ENCODE peak calls at places on chromosomes 16 and 17, in seven cellular contexts. P is HepG2, O is HCT116, K is testis, W is AG10803, L is endothelial cell of umbilical vein, F is tibial nerve. I is an unnamed sample.
A peak's percentile ranks its signal among the peaks of the same experiment; 100 is the strongest.

GRCh38 chr16:17556276-17557052 is 85.7 kb upstream of the XYLT1 start:
- DNase-seq in F (no peak), W (peak; percentile 25), P (peak; percentile 49), K (no peak), O (peak; percentile 34), L (no peak), I (no peak)

GRCh38 chr17:42110301-42111264 is 1.9 kb downstream of the DHX58 start:
- DNase-seq in O (no peak), L (no peak), K (no peak), P (no peak), W (no peak), F (no peak), I (no peak)

GRCh38 chr17:72121164-72122001 is 563 bp downstream of the SOX9 start:
- DNase-seq in W (peak; percentile 50), L (no peak), P (no peak), O (no peak), F (no peak), K (no peak), I (no peak)

GRCh38 chr16:87047221-87048037 is 269.8 kb downstream of the C16orf95 start:
- DNase-seq in K (no peak), O (no peak), L (peak; percentile 44), F (no peak), P (no peak), W (no peak), I (no peak)

GRCh38 chr16:53872248-53873221 is 168.6 kb downstream of the FTO start:
- DNase-seq in W (peak; percentile 91), L (no peak), K (no peak), O (no peak), F (no peak), P (no peak), I (no peak)

GRCh38 chr16:20242568-20243240 is 84.6 kb downstream of the GP2 start:
- DNase-seq in L (no peak), K (no peak), P (no peak), O (no peak), F (no peak), W (no peak), I (no peak)

GRCh38 chr17:35596530-35597233 is 9.6 kb downstream of the AP2B1 start:
- DNase-seq in P (no peak), W (no peak), L (no peak), K (peak; percentile 29), F (no peak), O (no peak), I (no peak)

GRCh38 chr17:74523308-74523707 is 8.0 kb downstream of the CD300LB start:
- DNase-seq in F (no peak), L (no peak), W (no peak), O (no peak), P (no peak), K (no peak), I (no peak)

GRCh38 chr17:35765731-35766488 is 5.2 kb downstream of the C17orf50 start:
- DNase-seq in W (no peak), P (no peak), O (no peak), F (no peak), K (no peak), L (no peak), I (no peak)

GRCh38 chr17:49360796-49361128 is 1.3 kb downstream of the ZNF652 start:
- DNase-seq in K (no peak), F (no peak), P (no peak), L (no peak), O (no peak), W (no peak), I (no peak)
- H3K4me3 ChIP-seq in K (peak overlapping the region; percentile 99), F (peak overlapping the region; percentile 86), P (peak overlapping the region; percentile 96), L (peak overlapping the region; percentile 75), O (peak overlapping the region; percentile 86), W (peak overlapping the region; percentile 89), I (peak overlapping the region; percentile 84)

DNA sequence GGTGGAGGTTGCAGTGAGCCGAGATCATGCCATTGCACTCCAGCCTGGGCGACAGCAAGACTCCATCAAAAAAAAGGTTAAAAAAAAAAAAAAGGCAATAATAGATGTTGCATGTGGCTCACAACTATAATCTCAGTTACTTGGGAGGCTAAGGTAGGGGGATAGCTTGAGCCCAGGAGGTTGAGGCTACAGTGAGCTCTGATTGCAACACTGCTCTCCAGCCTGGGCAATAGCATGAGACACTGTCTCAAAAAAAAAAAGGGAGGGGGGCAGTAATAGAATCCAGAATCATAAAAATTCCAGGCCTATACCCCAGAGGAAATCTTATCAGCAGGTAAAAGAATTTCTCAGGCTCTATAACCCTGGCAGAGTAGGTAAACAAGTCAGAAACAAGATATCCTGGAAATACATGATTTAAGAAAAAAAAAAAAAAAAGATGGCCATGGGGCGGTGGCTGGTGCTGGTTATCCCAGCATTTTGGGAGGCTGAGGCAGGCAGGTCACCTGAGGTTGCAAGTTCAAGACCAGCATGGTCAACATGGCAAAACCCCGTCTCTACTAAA is 12.9 kb downstream of the SPAG9 start:
- DNase-seq in W (no peak), O (no peak), L (no peak), K (no peak), P (no peak), F (no peak), I (no peak)
- TF ChIP-seq CTCF in W (no peak), O (no peak), L (no peak), K (no peak), P (no peak), F (no peak), I (no peak)

GRCh38 chr17:44345497-44346026 is 460 bp downstream of the GRN start:
- DNase-seq in K (peak; percentile 60), L (peak; percentile 70), F (peak; percentile 43), W (peak; percentile 61), O (peak; percentile 57), P (peak; percentile 79), I (no peak)
- H3K4me3 ChIP-seq in K (peak overlapping the region; percentile 75), L (peak overlapping the region; percentile 62), F (peak overlapping the region; percentile 60), W (peak overlapping the region; percentile 97), O (peak overlapping the region; percentile 97), P (peak overlapping the region; percentile 86), I (peak overlapping the region; percentile 96)

GRCh38 chr16:3179651-3180050 is 8.4 kb upstream of the OR1F1 start:
- DNase-seq in O (no peak), F (no peak), W (no peak), P (no peak), L (no peak), K (no peak), I (no peak)

GRCh38 chr16:3180445-3180878 is 7.5 kb upstream of the OR1F1 start:
- DNase-seq in L (no peak), K (no peak), P (no peak), F (no peak), O (no peak), W (no peak), I (no peak)

GRCh38 chr16:3183445-3184139 is 4.4 kb upstream of the OR1F1 start:
- DNase-seq in P (no peak), O (no peak), K (no peak), F (no peak), W (no peak), L (no peak), I (no peak)

GRCh38 chr16:3186946-3187690 is 886 bp upstream of the OR1F1 start:
- DNase-seq in L (no peak), W (no peak), O (no peak), F (no peak), K (no peak), P (no peak), I (no peak)

GRCh38 chr16:3182608-3183444 is 5.2 kb upstream of the OR1F1 start:
- DNase-seq in O (no peak), L (peak; percentile 45), P (peak; percentile 70), K (no peak), F (no peak), W (peak; percentile 46), I (no peak)
- TF ChIP-seq CTCF in O (no peak), L (peak; percentile 51), P (peak; percentile 10), K (no peak), F (no peak), W (peak; percentile 26), I (peak; percentile 41)

GRCh38 chr17:16446338-16446983 is 31.1 kb downstream of the TRPV2 start:
- DNase-seq in F (no peak), P (no peak), O (no peak), W (no peak), L (no peak), K (no peak), I (no peak)
- H3K4me3 ChIP-seq in F (no peak overlapping the region), P (no peak overlapping the region), O (no peak overlapping the region), W (no peak overlapping the region), L (no peak overlapping the region), K (no peak overlapping the region), I (no peak overlapping the region)

GRCh38 chr16:46689492-46690280 is at the start of gene ORC6:
- DNase-seq in K (peak; percentile 100), L (peak; percentile 80), P (peak; percentile 97), W (peak; percentile 95), F (peak; percentile 99), O (peak; percentile 91), I (peak; percentile 37)

GRCh38 chr16:46687486-46687885 is 1.5 kb downstream of the VPS35 start:
- DNase-seq in P (no peak), L (no peak), F (no peak), O (no peak), W (no peak), K (no peak), I (no peak)

GRCh38 chr16:46686815-46687473 is 2.0 kb downstream of the VPS35 start:
- DNase-seq in W (no peak), L (no peak), F (no peak), P (no peak), K (no peak), O (no peak), I (no peak)

GRCh38 chr16:46688657-46689491 is at the start of gene VPS35:
- DNase-seq in W (peak; percentile 98), K (peak; percentile 100), L (peak; percentile 99), F (peak; percentile 100), P (peak; percentile 99), O (peak; percentile 97), I (peak; percentile 96)

GRCh38 chr16:46688101-46688656 is 799 bp downstream of the VPS35 start:
- DNase-seq in O (no peak), L (peak; percentile 48), F (peak; percentile 39), P (no peak), K (peak; percentile 55), W (no peak), I (peak; percentile 17)
- TF ChIP-seq CTCF in O (no peak), L (no peak), F (no peak), P (no peak), K (peak; percentile 17), W (no peak), I (no peak)

GRCh38 chr17:40022961-40023541 is 7.8 kb downstream of the CSF3 start:
- DNase-seq in K (no peak), P (no peak), F (no peak), O (no peak), W (no peak), L (no peak), I (no peak)

GRCh38 chr17:40020146-40020545 is 4.9 kb downstream of the CSF3 start:
- DNase-seq in L (no peak), P (no peak), F (no peak), K (no peak), W (no peak), O (no peak), I (no peak)

GRCh38 chr17:40019140-40019991 is 4.1 kb downstream of the CSF3 start:
- DNase-seq in W (peak; percentile 56), K (peak; percentile 40), O (no peak), F (no peak), P (no peak), L (peak; percentile 82), I (peak; percentile 52)

GRCh38 chr17:40022497-40022896 is 7.3 kb downstream of the CSF3 start:
- DNase-seq in L (no peak), W (no peak), F (no peak), O (no peak), P (no peak), K (no peak), I (no peak)

GRCh38 chr17:40021471-40021961 is 6.3 kb downstream of the CSF3 start:
- DNase-seq in F (no peak), O (no peak), L (peak; percentile 80), P (no peak), W (peak; percentile 67), K (no peak), I (peak; percentile 72)
- H3K4me3 ChIP-seq in F (no peak overlapping the region), O (no peak overlapping the region), L (no peak overlapping the region), P (no peak overlapping the region), W (no peak overlapping the region), K (no peak overlapping the region), I (no peak overlapping the region)

GRCh38 chr16:23244122-23244521 is 58.0 kb upstream of the SCNN1B start:
- DNase-seq in W (no peak), K (no peak), O (no peak), L (no peak), P (no peak), F (no peak), I (no peak)
- TF ChIP-seq CTCF in W (no peak), K (no peak), O (no peak), L (no peak), P (no peak), F (no peak), I (no peak)

I was measured in HFF-Myc.